ENCODE peak calls at places on chromosomes 13 and 19, in nine cellular contexts. D is HuH-7.5; E is NCI-H1092; I is fibroblast of the aortic adventitia; J is neural crest cell; N is stimulated activated CD8-positive, alpha-beta memory T cell treated with anti-CD3 and anti-CD28 coated beads, Interleukin-7, amount 100 ng/mL, for 48 hours; Q is EL; B is type B pancreatic cell; Y is ascending aorta. O is an unnamed sample.

GRCh38 chr13:31421756-31422155 is 222.0 kb downstream of the B3GLCT start:
- DNase-seq in B (no peak), N (no peak), J (no peak), I (no peak), Y (no peak), Q (no peak), D (no peak), E (no peak), O (no peak)

GRCh38 chr19:23785982-23786381 is 27.3 kb upstream of the ZNF681 start:
- DNase-seq in I (no peak), Q (no peak), Y (no peak), J (no peak), E (no peak), B (no peak), N (no peak), D (no peak), O (no peak)

GRCh38 chr13:87999791-88000190 is 328.6 kb downstream of the SLITRK5 start:
- DNase-seq in B (no peak), I (no peak), E (no peak), Q (peak; percentile 2), Y (no peak), D (no peak), N (no peak), J (no peak), O (peak; percentile 31)

GRCh38 chr13:30113983-30114491 is 193.3 kb downstream of the KATNAL1 start:
- DNase-seq in I (peak; percentile 19), N (no peak), Y (no peak), Q (no peak), J (no peak), E (no peak), D (no peak), B (no peak), O (no peak)

GRCh38 chr19:2087621-2088100 is 8.5 kb downstream of the MOB3A start:
- DNase-seq in N (no peak), J (no peak), E (no peak), Q (no peak), D (no peak), Y (no peak), I (no peak), B (no peak), O (no peak)

GRCh38 chr13:110914293-110915056 is 394 bp downstream of the ANKRD10 start:
- DNase-seq in E (peak; percentile 93), J (peak; percentile 71), D (peak; percentile 27), B (peak; percentile 86), I (peak; percentile 71), Q (peak; percentile 79), N (peak; percentile 67), Y (peak; percentile 12), O (peak; percentile 28)

GRCh38 chr13:67651908-67652307 is 421.8 kb upstream of the PCDH9 start:
- DNase-seq in N (no peak), E (no peak), Y (no peak), J (no peak), B (no peak), Q (no peak), D (no peak), I (no peak), O (no peak)

GRCh38 chr13:59658736-59659330 is 504.9 kb downstream of the DIAPH3 start:
- DNase-seq in E (no peak), Q (no peak), Y (no peak), J (no peak), D (no peak), N (no peak), I (no peak), B (no peak), O (no peak)

GRCh38 chr13:77386046-77386445 is 59.2 kb upstream of the MYCBP2 start:
- DNase-seq in B (no peak), Y (no peak), D (no peak), E (no peak), N (no peak), I (peak; percentile 11), J (no peak), Q (peak; percentile 34), O (no peak)

GRCh38 chr19:1465191-1466016 is 13.6 kb downstream of the C19orf25 start:
- DNase-seq in Y (no peak), I (no peak), E (no peak), B (no peak), D (peak; percentile 90), N (no peak), Q (no peak), J (no peak), O (no peak)

GRCh38 chr19:41584260-41584810 is 8.4 kb downstream of the CEACAM21 start:
- DNase-seq in B (no peak), Q (no peak), E (no peak), I (no peak), J (no peak), Y (no peak), D (no peak), N (no peak), O (no peak)

GRCh38 chr19:16022681-16023557 is 53.4 kb upstream of the TPM4 start:
- DNase-seq in E (no peak), I (no peak), Y (no peak), B (no peak), Q (no peak), N (no peak), J (no peak), D (no peak), O (no peak)

GRCh38 chr13:42762917-42763316 is 18.5 kb upstream of the FAM216B start:
- DNase-seq in Y (no peak), B (no peak), I (peak; percentile 90), D (no peak), Q (peak; percentile 83), E (no peak), J (no peak), N (no peak), O (no peak)

GRCh38 chr13:29925457-29925856 is 75.0 kb upstream of the UBL3 start:
- DNase-seq in N (no peak), E (peak; percentile 45), B (no peak), I (peak; percentile 99), J (no peak), D (peak; percentile 37), Y (peak; percentile 71), Q (peak; percentile 81), O (peak; percentile 67)

GRCh38 chr19:18520848-18521691 is 800 bp downstream of the ELL start:
- DNase-seq in Y (no peak), J (peak; percentile 33), Q (no peak), I (no peak), E (no peak), B (no peak), D (no peak), N (no peak), O (no peak)

GRCh38 chr13:109191422-109191821 is 562.0 kb downstream of the MYO16 start:
- DNase-seq in B (no peak), N (no peak), I (no peak), D (no peak), E (no peak), J (no peak), Y (no peak), Q (no peak), O (no peak)

GRCh38 chr19:41910240-41910991 is 17.8 kb downstream of the ERFL start:
- DNase-seq in Q (no peak), B (no peak), J (no peak), D (no peak), N (no peak), E (no peak), I (no peak), Y (no peak), O (no peak)

GRCh38 chr13:109152311-109152820 is 523.0 kb downstream of the MYO16 start:
- DNase-seq in D (no peak), Y (no peak), I (no peak), Q (no peak), N (no peak), J (no peak), B (no peak), E (no peak), O (no peak)

GRCh38 chr13:45718992-45719391 is 16.9 kb downstream of the CBY2 start:
- DNase-seq in E (no peak), B (no peak), D (no peak), N (no peak), J (no peak), I (no peak), Q (peak; percentile 70), Y (no peak), O (peak; percentile 12)

GRCh38 chr13:100508391-100508790 is 80.2 kb downstream of the GGACT start:
- DNase-seq in Q (no peak), I (no peak), E (peak; percentile 57), D (no peak), B (no peak), Y (no peak), J (no peak), N (no peak), O (no peak)

GRCh38 chr13:21675095-21676007 is 4.5 kb downstream of the FGF9 start:
- DNase-seq in Y (no peak), E (peak; percentile 84), I (no peak), J (peak; percentile 3), N (no peak), Q (no peak), D (peak; percentile 60), B (no peak), O (no peak)

GRCh38 chr13:59413121-59413520 is 750.6 kb downstream of the DIAPH3 start:
- DNase-seq in B (no peak), E (no peak), Q (peak; percentile 3), J (no peak), Y (no peak), I (no peak), D (no peak), N (no peak), O (no peak)